ENCODE peak calls at places on chromosomes 2 and 18, in five cellular contexts. One of them, this sample, is unnamed.

GRCh38 chr2:80930777-80931176 is 626.2 kb upstream of the LRRTM1 start:
- DNase-seq in B cell: no peak
- DNase-seq in mesothelial cell of epicardium: no peak
- DNase-seq in bronchial epithelial cell: no peak
- DNase-seq in upper lobe of right lung: no peak
- DNase-seq in this sample: no peak

GRCh38 chr2:54274781-54275242 is 18.8 kb upstream of the TSPYL6 start:
- DNase-seq in B cell: no peak
- DNase-seq in mesothelial cell of epicardium: no peak
- DNase-seq in bronchial epithelial cell: no peak
- DNase-seq in upper lobe of right lung: no peak
- DNase-seq in this sample: no peak

GRCh38 chr2:42756956-42757513 is 6.9 kb downstream of the OXER1 start:
- DNase-seq in B cell: no peak
- DNase-seq in mesothelial cell of epicardium: no peak
- DNase-seq in bronchial epithelial cell: no peak
- DNase-seq in upper lobe of right lung: no peak
- DNase-seq in this sample: no peak

GRCh38 chr2:195009202-195009601 is 647.8 kb upstream of the SLC39A10 start:
- DNase-seq in B cell: no peak
- DNase-seq in mesothelial cell of epicardium: no peak
- DNase-seq in bronchial epithelial cell: no peak
- DNase-seq in upper lobe of right lung: no peak
- DNase-seq in this sample: no peak

GRCh38 chr2:28047698-28048097 is 157.2 kb downstream of the BABAM2 start:
- DNase-seq in B cell: no peak
- DNase-seq in mesothelial cell of epicardium: no peak
- DNase-seq in bronchial epithelial cell: peak; percentile 16
- DNase-seq in upper lobe of right lung: no peak
- DNase-seq in this sample: no peak

GRCh38 chr2:66836851-66837250 is 401.9 kb downstream of the MEIS1 start:
- DNase-seq in B cell: no peak
- DNase-seq in mesothelial cell of epicardium: no peak
- DNase-seq in bronchial epithelial cell: peak; percentile 51
- DNase-seq in upper lobe of right lung: no peak
- DNase-seq in this sample: no peak

GRCh38 chr18:59249186-59249774 is 24.0 kb downstream of the RAX start:
- DNase-seq in B cell: no peak
- DNase-seq in mesothelial cell of epicardium: no peak
- DNase-seq in bronchial epithelial cell: peak; percentile 77
- DNase-seq in upper lobe of right lung: no peak
- DNase-seq in this sample: no peak

GRCh38 chr2:88082781-88083180 is 15.2 kb downstream of the SMYD1 start:
- DNase-seq in B cell: no peak
- DNase-seq in mesothelial cell of epicardium: no peak
- DNase-seq in bronchial epithelial cell: no peak
- DNase-seq in upper lobe of right lung: no peak
- DNase-seq in this sample: no peak

GRCh38 chr18:44584900-44585299 is 95.8 kb upstream of the SETBP1 start:
- DNase-seq in B cell: no peak
- DNase-seq in mesothelial cell of epicardium: no peak
- DNase-seq in bronchial epithelial cell: peak; percentile 72
- DNase-seq in upper lobe of right lung: no peak
- DNase-seq in this sample: no peak

GRCh38 chr2:109125595-109126500 is 3.2 kb upstream of the SH3RF3 start:
- DNase-seq in B cell: no peak
- DNase-seq in mesothelial cell of epicardium: no peak
- DNase-seq in bronchial epithelial cell: peak; percentile 92
- DNase-seq in upper lobe of right lung: no peak
- DNase-seq in this sample: no peak

GRCh38 chr18:3525870-3526420 is 76.0 kb downstream of the TGIF1 start:
- DNase-seq in B cell: peak; percentile 51
- DNase-seq in mesothelial cell of epicardium: no peak
- DNase-seq in bronchial epithelial cell: no peak
- DNase-seq in upper lobe of right lung: no peak
- DNase-seq in this sample: no peak

GRCh38 chr2:154029504-154029903 is 157.8 kb downstream of the GALNT13 start:
- DNase-seq in B cell: no peak
- DNase-seq in mesothelial cell of epicardium: no peak
- DNase-seq in bronchial epithelial cell: no peak
- DNase-seq in upper lobe of right lung: no peak
- DNase-seq in this sample: no peak

GRCh38 chr2:170812716-170813585 is 3.7 kb upstream of the GAD1 start:
- DNase-seq in B cell: no peak
- DNase-seq in mesothelial cell of epicardium: no peak
- DNase-seq in bronchial epithelial cell: peak; percentile 75
- DNase-seq in upper lobe of right lung: no peak
- DNase-seq in this sample: no peak

GRCh38 chr2:120772261-120772660 is 36.6 kb downstream of the GLI2 start:
- DNase-seq in B cell: no peak
- DNase-seq in mesothelial cell of epicardium: no peak
- DNase-seq in bronchial epithelial cell: no peak
- DNase-seq in upper lobe of right lung: no peak
- DNase-seq in this sample: no peak

GRCh38 chr2:127943186-127943585 is 57.4 kb upstream of the AMMECR1L start:
- DNase-seq in B cell: no peak
- DNase-seq in mesothelial cell of epicardium: no peak
- DNase-seq in bronchial epithelial cell: peak; percentile 10
- DNase-seq in upper lobe of right lung: no peak
- DNase-seq in this sample: no peak

GRCh38 chr2:104473568-104473967 is 380.3 kb upstream of the POU3F3 start:
- DNase-seq in B cell: no peak
- DNase-seq in mesothelial cell of epicardium: no peak
- DNase-seq in bronchial epithelial cell: no peak
- DNase-seq in upper lobe of right lung: no peak
- DNase-seq in this sample: no peak

GRCh38 chr18:65567372-65567771 is 183.4 kb upstream of the CDH7 start:
- DNase-seq in B cell: no peak
- DNase-seq in mesothelial cell of epicardium: no peak
- DNase-seq in bronchial epithelial cell: peak; percentile 56
- DNase-seq in upper lobe of right lung: no peak
- DNase-seq in this sample: no peak

GRCh38 chr2:158990397-158991209 is 22.2 kb downstream of the TANC1 start:
- DNase-seq in B cell: no peak
- DNase-seq in mesothelial cell of epicardium: no peak
- DNase-seq in bronchial epithelial cell: peak; percentile 100
- DNase-seq in upper lobe of right lung: no peak
- DNase-seq in this sample: no peak

GRCh38 chr2:152493417-152493816 is 158.4 kb downstream of the FMNL2 start:
- DNase-seq in B cell: no peak
- DNase-seq in mesothelial cell of epicardium: no peak
- DNase-seq in bronchial epithelial cell: no peak
- DNase-seq in upper lobe of right lung: no peak
- DNase-seq in this sample: no peak

GRCh38 chr2:77588438-77588837 is 66.3 kb upstream of the LRRTM4 start:
- DNase-seq in B cell: no peak
- DNase-seq in mesothelial cell of epicardium: no peak
- DNase-seq in bronchial epithelial cell: no peak
- DNase-seq in upper lobe of right lung: no peak
- DNase-seq in this sample: no peak

GRCh38 chr2:228689049-228689448 is 507.6 kb upstream of the SPHKAP start:
- DNase-seq in B cell: no peak
- DNase-seq in mesothelial cell of epicardium: no peak
- DNase-seq in bronchial epithelial cell: no peak
- DNase-seq in upper lobe of right lung: no peak
- DNase-seq in this sample: peak; percentile 44
- TF ChIP-seq CTCF in B cell: no peak
- TF ChIP-seq CTCF in mesothelial cell of epicardium: peak; percentile 30
- TF ChIP-seq CTCF in bronchial epithelial cell: no peak
- TF ChIP-seq CTCF in upper lobe of right lung: peak; percentile 29
- TF ChIP-seq CTCF in this sample: peak; percentile 68

GRCh38 chr2:174035981-174036742 is 71.0 kb upstream of the SP3 start:
- DNase-seq in B cell: no peak
- DNase-seq in mesothelial cell of epicardium: no peak
- DNase-seq in bronchial epithelial cell: peak; percentile 42
- DNase-seq in upper lobe of right lung: no peak
- DNase-seq in this sample: no peak
- TF ChIP-seq CTCF in B cell: no peak
- TF ChIP-seq CTCF in mesothelial cell of epicardium: peak; percentile 26
- TF ChIP-seq CTCF in bronchial epithelial cell: no peak
- TF ChIP-seq CTCF in upper lobe of right lung: peak; percentile 37
- TF ChIP-seq CTCF in this sample: peak; percentile 34

DNA sequence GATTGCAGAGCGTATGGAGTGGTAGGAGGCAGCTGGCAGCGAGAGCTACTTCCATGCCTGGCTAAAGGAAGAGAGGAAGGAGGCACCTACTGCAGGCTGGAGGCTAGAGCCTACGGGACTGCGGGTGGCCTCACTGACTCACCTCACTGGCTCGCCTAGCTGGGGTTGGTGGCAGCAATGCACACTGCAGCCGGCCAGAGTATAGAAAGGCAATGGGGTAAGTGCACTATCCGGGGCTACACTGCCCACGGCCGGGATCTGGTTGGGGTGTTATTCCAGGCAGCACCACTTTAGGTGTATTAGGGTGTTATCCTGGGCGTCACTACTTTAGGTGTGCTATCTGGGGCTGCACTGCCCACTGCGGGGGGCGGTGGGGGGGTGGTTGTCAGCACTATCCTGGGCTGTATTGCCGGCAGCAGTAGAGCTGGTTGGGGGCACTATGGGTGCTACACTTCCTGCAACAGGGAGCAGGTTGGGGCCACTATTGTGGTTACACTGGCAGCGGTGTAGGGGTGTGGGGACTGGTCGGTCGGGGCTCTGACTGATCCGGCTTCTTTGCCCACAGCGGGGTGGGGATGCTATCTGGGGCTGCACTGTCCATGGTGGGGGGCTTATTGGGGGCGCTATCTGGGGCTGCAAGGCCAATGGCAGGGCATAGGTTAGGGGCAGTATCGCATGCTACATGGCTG is 33.3 kb upstream of the ANKRD62 start:
- DNase-seq in B cell: no peak
- DNase-seq in mesothelial cell of epicardium: no peak
- DNase-seq in bronchial epithelial cell: no peak
- DNase-seq in upper lobe of right lung: no peak
- DNase-seq in this sample: no peak
- TF ChIP-seq CTCF in B cell: no peak
- TF ChIP-seq CTCF in mesothelial cell of epicardium: no peak
- TF ChIP-seq CTCF in bronchial epithelial cell: no peak
- TF ChIP-seq CTCF in upper lobe of right lung: no peak
- TF ChIP-seq CTCF in this sample: no peak

GRCh38 chr2:181310967-181311366 is 146.2 kb upstream of the ITGA4 start:
- DNase-seq in B cell: no peak
- DNase-seq in mesothelial cell of epicardium: no peak
- DNase-seq in bronchial epithelial cell: no peak
- DNase-seq in upper lobe of right lung: no peak
- DNase-seq in this sample: no peak

GRCh38 chr2:181309576-181309975 is 147.6 kb upstream of the ITGA4 start:
- DNase-seq in B cell: no peak
- DNase-seq in mesothelial cell of epicardium: no peak
- DNase-seq in bronchial epithelial cell: no peak
- DNase-seq in upper lobe of right lung: no peak
- DNase-seq in this sample: no peak

GRCh38 chr2:181312515-181312927 is 144.7 kb upstream of the ITGA4 start:
- DNase-seq in B cell: no peak
- DNase-seq in mesothelial cell of epicardium: no peak
- DNase-seq in bronchial epithelial cell: no peak
- DNase-seq in upper lobe of right lung: no peak
- DNase-seq in this sample: no peak

GRCh38 chr2:181313845-181314244 is 143.3 kb upstream of the ITGA4 start:
- DNase-seq in B cell: no peak
- DNase-seq in mesothelial cell of epicardium: no peak
- DNase-seq in bronchial epithelial cell: no peak
- DNase-seq in upper lobe of right lung: no peak
- DNase-seq in this sample: no peak

DNA sequence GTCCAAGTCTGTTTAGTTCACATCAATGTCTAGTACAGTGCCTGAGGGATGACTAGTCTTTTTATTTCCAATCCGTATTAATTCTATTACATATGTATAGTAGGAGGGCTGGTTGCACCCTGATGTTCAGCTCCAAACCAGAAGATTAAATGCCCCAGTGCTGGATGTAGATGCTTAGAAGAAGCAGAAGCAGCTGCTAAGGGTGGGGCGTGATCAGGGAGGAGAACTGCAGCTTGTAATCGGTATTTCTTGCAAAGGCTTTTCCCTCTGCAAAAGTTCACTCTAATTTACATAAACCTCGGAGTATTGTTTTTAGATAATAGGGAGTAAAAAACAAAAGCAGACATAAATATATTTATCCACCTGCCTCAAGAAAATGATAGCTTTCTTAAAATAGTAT is 145.3 kb upstream of the ITGA4 start:
- DNase-seq in B cell: no peak
- DNase-seq in mesothelial cell of epicardium: no peak
- DNase-seq in bronchial epithelial cell: no peak
- DNase-seq in upper lobe of right lung: no peak
- DNase-seq in this sample: no peak
- TF ChIP-seq CTCF in B cell: no peak
- TF ChIP-seq CTCF in mesothelial cell of epicardium: no peak
- TF ChIP-seq CTCF in bronchial epithelial cell: no peak
- TF ChIP-seq CTCF in upper lobe of right lung: no peak
- TF ChIP-seq CTCF in this sample: no peak

DNA sequence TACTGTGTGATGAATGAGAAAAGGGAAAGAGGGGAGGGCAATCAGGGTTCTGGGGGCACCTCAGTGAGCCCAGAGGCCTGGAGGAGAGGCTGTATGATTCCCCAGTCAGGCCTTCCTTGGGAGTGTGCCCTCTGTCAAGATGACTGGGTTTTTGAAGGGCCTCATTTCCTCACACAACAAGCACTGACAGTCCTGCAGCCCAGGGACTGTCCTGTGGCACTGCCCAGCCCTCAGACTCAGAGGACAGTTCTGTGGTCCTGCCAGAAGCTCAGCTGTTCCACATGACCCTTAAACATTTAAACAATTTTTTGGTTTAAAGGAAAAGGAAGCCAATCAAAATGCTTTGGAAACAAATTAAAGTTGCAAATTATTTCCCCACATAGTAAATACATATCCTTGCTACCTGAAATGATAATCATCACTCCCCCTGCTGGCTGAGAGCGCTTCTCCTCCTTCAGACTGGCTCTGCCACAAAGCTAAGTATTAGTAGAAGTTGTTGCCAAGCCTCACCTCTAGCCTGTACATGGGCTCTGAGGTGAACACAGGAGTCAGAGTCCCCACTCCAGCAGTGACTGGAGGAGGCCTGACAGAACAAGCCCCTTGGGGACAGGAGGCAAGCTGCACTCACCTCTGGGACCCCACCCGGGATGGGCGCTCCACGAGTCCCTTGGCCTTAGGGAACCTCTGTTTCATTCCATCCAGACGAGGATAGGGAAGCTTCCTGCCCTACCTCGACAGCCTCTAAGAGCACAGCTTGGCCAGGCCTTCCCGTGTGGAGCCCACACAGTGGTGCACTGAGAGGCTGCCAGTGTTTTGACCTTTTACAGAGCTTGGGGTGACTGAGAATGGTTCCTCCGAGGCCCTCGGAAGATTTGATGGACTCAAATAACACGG is 91.2 kb upstream of the SMAD7 start:
- DNase-seq in B cell: no peak
- DNase-seq in mesothelial cell of epicardium: no peak
- DNase-seq in bronchial epithelial cell: peak; percentile 57
- DNase-seq in upper lobe of right lung: no peak
- DNase-seq in this sample: no peak
- TF ChIP-seq CTCF in B cell: peak; percentile 57
- TF ChIP-seq CTCF in mesothelial cell of epicardium: peak; percentile 54
- TF ChIP-seq CTCF in bronchial epithelial cell: peak; percentile 57
- TF ChIP-seq CTCF in upper lobe of right lung: peak; percentile 63
- TF ChIP-seq CTCF in this sample: peak; percentile 61